ENCODE peak calls at places on chromosomes 3 and 15, in seven cellular contexts. One of them, this sample, is unnamed.

GRCh38 chr15:85010114-85010471 is 28.4 kb downstream of the PDE8A start:
- DNase-seq in H9: no peak
- DNase-seq in IMR-90: no peak
- DNase-seq in mesenchymal stem cell: no peak
- DNase-seq in trophoblast cell: no peak
- DNase-seq in neuronal stem cell: no peak
- DNase-seq in H1: no peak
- DNase-seq in this sample: no peak

GRCh38 chr3:167740961-167741587 is 5.6 kb downstream of the SERPINI1 start:
- DNase-seq in H9: peak
- DNase-seq in IMR-90: peak
- DNase-seq in mesenchymal stem cell: peak
- DNase-seq in trophoblast cell: peak
- DNase-seq in neuronal stem cell: no peak
- DNase-seq in H1: no peak
- DNase-seq in this sample: peak

GRCh38 chr15:37876900-37877299 is 57.5 kb upstream of the TMCO5A start:
- DNase-seq in H9: no peak
- DNase-seq in IMR-90: no peak
- DNase-seq in mesenchymal stem cell: no peak
- DNase-seq in trophoblast cell: no peak
- DNase-seq in neuronal stem cell: no peak
- DNase-seq in H1: no peak
- DNase-seq in this sample: no peak

GRCh38 chr15:70062321-70062956 is 35.3 kb downstream of the TLE3 start:
- DNase-seq in H9: no peak
- DNase-seq in IMR-90: peak
- DNase-seq in mesenchymal stem cell: no peak
- DNase-seq in trophoblast cell: no peak
- DNase-seq in neuronal stem cell: no peak
- DNase-seq in H1: no peak
- DNase-seq in this sample: no peak

GRCh38 chr15:62464705-62465104 is 299.6 kb upstream of the C2CD4B start:
- DNase-seq in H9: no peak
- DNase-seq in IMR-90: peak
- DNase-seq in mesenchymal stem cell: no peak
- DNase-seq in trophoblast cell: peak
- DNase-seq in neuronal stem cell: no peak
- DNase-seq in H1: no peak
- DNase-seq in this sample: peak

GRCh38 chr15:95840004-95840403 is 490.5 kb upstream of the NR2F2 start:
- DNase-seq in H9: no peak
- DNase-seq in IMR-90: peak
- DNase-seq in mesenchymal stem cell: peak
- DNase-seq in trophoblast cell: no peak
- DNase-seq in neuronal stem cell: no peak
- DNase-seq in H1: no peak
- DNase-seq in this sample: no peak

GRCh38 chr15:51536965-51537574 is 85.5 kb downstream of the DMXL2 start:
- DNase-seq in H9: no peak
- DNase-seq in IMR-90: peak
- DNase-seq in mesenchymal stem cell: peak
- DNase-seq in trophoblast cell: peak
- DNase-seq in neuronal stem cell: no peak
- DNase-seq in H1: no peak
- DNase-seq in this sample: peak

GRCh38 chr15:67564590-67565345 is 22.3 kb downstream of the MAP2K5 start:
- DNase-seq in H9: no peak
- DNase-seq in IMR-90: peak
- DNase-seq in mesenchymal stem cell: no peak
- DNase-seq in trophoblast cell: no peak
- DNase-seq in neuronal stem cell: no peak
- DNase-seq in H1: no peak
- DNase-seq in this sample: no peak

GRCh38 chr3:14434105-14434504 is 31.7 kb downstream of the SLC6A6 start:
- DNase-seq in H9: no peak
- DNase-seq in IMR-90: peak
- DNase-seq in mesenchymal stem cell: peak
- DNase-seq in trophoblast cell: no peak
- DNase-seq in neuronal stem cell: no peak
- DNase-seq in H1: no peak
- DNase-seq in this sample: no peak

GRCh38 chr3:14428087-14429067 is 26.0 kb downstream of the SLC6A6 start:
- DNase-seq in H9: no peak
- DNase-seq in IMR-90: no peak
- DNase-seq in mesenchymal stem cell: no peak
- DNase-seq in trophoblast cell: no peak
- DNase-seq in neuronal stem cell: no peak
- DNase-seq in H1: no peak
- DNase-seq in this sample: no peak

GRCh38 chr3:134312072-134312872 is 61.6 kb upstream of the RYK start:
- DNase-seq in H9: peak
- DNase-seq in IMR-90: no peak
- DNase-seq in mesenchymal stem cell: no peak
- DNase-seq in trophoblast cell: peak
- DNase-seq in neuronal stem cell: no peak
- DNase-seq in H1: peak
- DNase-seq in this sample: peak

GRCh38 chr3:127984241-127984975 is 67.8 kb upstream of the SEC61A1 start:
- DNase-seq in H9: no peak
- DNase-seq in IMR-90: peak
- DNase-seq in mesenchymal stem cell: no peak
- DNase-seq in trophoblast cell: peak
- DNase-seq in neuronal stem cell: no peak
- DNase-seq in H1: no peak
- DNase-seq in this sample: no peak

GRCh38 chr3:53269888-53270880 is 14.4 kb upstream of the TKT start:
- DNase-seq in H9: peak
- DNase-seq in IMR-90: peak
- DNase-seq in mesenchymal stem cell: peak
- DNase-seq in trophoblast cell: peak
- DNase-seq in neuronal stem cell: peak
- DNase-seq in H1: peak
- DNase-seq in this sample: peak

GRCh38 chr3:39809181-39809994 is at the start of gene MYRIP:
- DNase-seq in H9: peak
- DNase-seq in IMR-90: no peak
- DNase-seq in mesenchymal stem cell: no peak
- DNase-seq in trophoblast cell: peak
- DNase-seq in neuronal stem cell: peak
- DNase-seq in H1: peak
- DNase-seq in this sample: peak

GRCh38 chr15:47796339-47796738 is 79.0 kb downstream of the SEMA6D start:
- DNase-seq in H9: no peak
- DNase-seq in IMR-90: no peak
- DNase-seq in mesenchymal stem cell: no peak
- DNase-seq in trophoblast cell: no peak
- DNase-seq in neuronal stem cell: no peak
- DNase-seq in H1: no peak
- DNase-seq in this sample: no peak

GRCh38 chr3:116446037-116446436 is 750 bp upstream of the LSAMP start:
- DNase-seq in H9: no peak
- DNase-seq in IMR-90: no peak
- DNase-seq in mesenchymal stem cell: peak
- DNase-seq in trophoblast cell: no peak
- DNase-seq in neuronal stem cell: no peak
- DNase-seq in H1: no peak
- DNase-seq in this sample: no peak

GRCh38 chr15:74795961-74796625 is 14.2 kb downstream of the CSK start:
- DNase-seq in H9: no peak
- DNase-seq in IMR-90: no peak
- DNase-seq in mesenchymal stem cell: no peak
- DNase-seq in trophoblast cell: peak
- DNase-seq in neuronal stem cell: no peak
- DNase-seq in H1: no peak
- DNase-seq in this sample: no peak

GRCh38 chr3:2765002-2765579 is 345.1 kb downstream of the IL5RA start:
- DNase-seq in H9: peak
- DNase-seq in IMR-90: no peak
- DNase-seq in mesenchymal stem cell: peak
- DNase-seq in trophoblast cell: no peak
- DNase-seq in neuronal stem cell: no peak
- DNase-seq in H1: no peak
- DNase-seq in this sample: peak

GRCh38 chr3:38837358-38837757 is 21.3 kb upstream of the SCN10A start:
- DNase-seq in H9: no peak
- DNase-seq in IMR-90: no peak
- DNase-seq in mesenchymal stem cell: no peak
- DNase-seq in trophoblast cell: no peak
- DNase-seq in neuronal stem cell: no peak
- DNase-seq in H1: no peak
- DNase-seq in this sample: peak

GRCh38 chr15:76972420-76973361 is 22.2 kb upstream of the PSTPIP1 start:
- DNase-seq in H9: no peak
- DNase-seq in IMR-90: peak
- DNase-seq in mesenchymal stem cell: peak
- DNase-seq in trophoblast cell: no peak
- DNase-seq in neuronal stem cell: no peak
- DNase-seq in H1: peak
- DNase-seq in this sample: no peak

GRCh38 chr3:65348596-65348995 is 660.8 kb upstream of the ADAMTS9 start:
- DNase-seq in H9: no peak
- DNase-seq in IMR-90: peak
- DNase-seq in mesenchymal stem cell: peak
- DNase-seq in trophoblast cell: no peak
- DNase-seq in neuronal stem cell: no peak
- DNase-seq in H1: no peak
- DNase-seq in this sample: no peak

GRCh38 chr3:138227650-138228049 is 40.5 kb downstream of the ARMC8 start:
- DNase-seq in H9: no peak
- DNase-seq in IMR-90: peak
- DNase-seq in mesenchymal stem cell: peak
- DNase-seq in trophoblast cell: peak
- DNase-seq in neuronal stem cell: no peak
- DNase-seq in H1: no peak
- DNase-seq in this sample: no peak
- H3K18ac ChIP-seq in H9: no peak
- H3K18ac ChIP-seq in IMR-90: no peak
- H3K18ac ChIP-seq in mesenchymal stem cell: no peak
- H3K18ac ChIP-seq in trophoblast cell: no peak
- H3K18ac ChIP-seq in neuronal stem cell: no peak
- H3K18ac ChIP-seq in H1: no peak
- H3K18ac ChIP-seq in this sample: no peak

GRCh38 chr15:78265137-78265460 is 737 bp downstream of the DNAJA4 start:
- DNase-seq in H9: no peak
- DNase-seq in IMR-90: no peak
- DNase-seq in mesenchymal stem cell: no peak
- DNase-seq in trophoblast cell: no peak
- DNase-seq in neuronal stem cell: no peak
- DNase-seq in H1: no peak
- DNase-seq in this sample: no peak
- H3K23ac ChIP-seq in H9: no peak
- H3K23ac ChIP-seq in IMR-90: no peak
- H3K23ac ChIP-seq in mesenchymal stem cell: no peak
- H3K23ac ChIP-seq in trophoblast cell: no peak
- H3K23ac ChIP-seq in neuronal stem cell: peak
- H3K23ac ChIP-seq in H1: no peak
- H3K23ac ChIP-seq in this sample: no peak

GRCh38 chr3:31957106-31957505 is 24.0 kb downstream of the OSBPL10 start:
- DNase-seq in H9: no peak
- DNase-seq in IMR-90: no peak
- DNase-seq in mesenchymal stem cell: peak
- DNase-seq in trophoblast cell: no peak
- DNase-seq in neuronal stem cell: no peak
- DNase-seq in H1: peak
- DNase-seq in this sample: no peak

GRCh38 chr3:31955581-31955980 is 25.5 kb downstream of the OSBPL10 start:
- DNase-seq in H9: no peak
- DNase-seq in IMR-90: no peak
- DNase-seq in mesenchymal stem cell: no peak
- DNase-seq in trophoblast cell: no peak
- DNase-seq in neuronal stem cell: no peak
- DNase-seq in H1: peak
- DNase-seq in this sample: no peak

GRCh38 chr3:31959951-31960792 is 20.9 kb downstream of the OSBPL10 start:
- DNase-seq in H9: peak
- DNase-seq in IMR-90: peak
- DNase-seq in mesenchymal stem cell: peak
- DNase-seq in trophoblast cell: peak
- DNase-seq in neuronal stem cell: no peak
- DNase-seq in H1: peak
- DNase-seq in this sample: peak

GRCh38 chr3:31960793-31961431 is 20.1 kb downstream of the OSBPL10 start:
- DNase-seq in H9: no peak
- DNase-seq in IMR-90: peak
- DNase-seq in mesenchymal stem cell: no peak
- DNase-seq in trophoblast cell: no peak
- DNase-seq in neuronal stem cell: no peak
- DNase-seq in H1: peak
- DNase-seq in this sample: peak

DNA sequence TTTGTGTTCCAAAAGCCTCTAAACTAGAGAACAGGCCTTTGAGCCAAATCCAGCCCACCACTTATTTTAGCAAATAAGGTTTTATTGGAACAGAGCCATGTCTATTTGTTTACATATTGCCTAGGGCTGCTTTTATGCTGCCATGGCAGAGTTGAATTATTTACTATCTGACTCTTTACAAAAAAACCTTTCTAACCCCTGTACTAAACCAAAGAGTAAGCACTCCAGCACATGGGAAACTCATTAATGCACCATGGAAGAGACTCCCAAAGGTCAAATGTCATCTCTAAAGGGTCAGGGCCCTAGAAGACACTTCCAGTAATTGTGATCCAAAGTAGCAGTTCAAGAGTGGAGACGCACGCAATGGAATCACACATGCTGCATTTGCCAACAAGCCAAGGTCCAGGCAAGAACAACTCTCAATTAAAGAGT is 22.3 kb downstream of the OSBPL10 start:
- DNase-seq in H9: no peak
- DNase-seq in IMR-90: no peak
- DNase-seq in mesenchymal stem cell: peak
- DNase-seq in trophoblast cell: no peak
- DNase-seq in neuronal stem cell: no peak
- DNase-seq in H1: peak
- DNase-seq in this sample: no peak
- H3K9ac ChIP-seq in H9: peak
- H3K9ac ChIP-seq in IMR-90: no peak
- H3K9ac ChIP-seq in mesenchymal stem cell: peak
- H3K9ac ChIP-seq in trophoblast cell: no peak
- H3K9ac ChIP-seq in neuronal stem cell: no peak
- H3K9ac ChIP-seq in H1: no peak
- H3K9ac ChIP-seq in this sample: no peak

DNA sequence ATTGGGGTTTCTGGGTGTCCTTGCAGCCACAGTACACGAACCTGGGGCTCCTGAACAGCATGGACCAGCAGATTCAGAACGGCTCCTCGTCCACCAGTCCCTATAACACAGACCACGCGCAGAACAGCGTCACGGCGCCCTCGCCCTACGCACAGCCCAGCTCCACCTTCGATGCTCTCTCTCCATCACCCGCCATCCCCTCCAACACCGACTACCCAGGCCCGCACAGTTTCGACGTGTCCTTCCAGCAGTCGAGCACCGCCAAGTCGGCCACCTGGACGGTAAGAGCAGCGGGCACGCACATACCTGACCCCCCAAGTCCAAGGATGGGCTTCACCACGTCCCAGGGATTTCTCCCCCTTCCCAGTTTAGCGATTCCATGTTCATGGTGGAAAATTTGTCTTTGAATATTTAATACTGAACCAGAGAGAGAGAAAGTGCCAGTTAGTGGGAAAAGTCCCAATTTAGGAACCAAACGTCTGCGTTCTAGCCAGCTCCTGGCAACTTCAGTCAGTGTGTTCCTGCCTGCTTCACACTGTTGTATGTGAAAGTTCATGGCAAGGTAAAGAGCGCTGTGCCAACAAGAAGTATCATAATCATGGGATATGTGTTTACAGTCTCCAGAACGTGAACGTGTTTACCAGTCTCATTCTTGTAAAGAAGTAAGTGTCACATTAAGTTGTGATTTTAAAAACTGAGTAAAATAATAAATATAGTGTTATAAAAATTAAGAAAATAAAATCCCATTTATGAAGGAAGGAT is 177.2 kb downstream of the TP63 start:
- DNase-seq in H9: no peak
- DNase-seq in IMR-90: no peak
- DNase-seq in mesenchymal stem cell: no peak
- DNase-seq in trophoblast cell: no peak
- DNase-seq in neuronal stem cell: no peak
- DNase-seq in H1: no peak
- DNase-seq in this sample: no peak
- H3K18ac ChIP-seq in H9: no peak
- H3K18ac ChIP-seq in IMR-90: no peak
- H3K18ac ChIP-seq in mesenchymal stem cell: peak
- H3K18ac ChIP-seq in trophoblast cell: no peak
- H3K18ac ChIP-seq in neuronal stem cell: peak
- H3K18ac ChIP-seq in H1: no peak
- H3K18ac ChIP-seq in this sample: no peak